ENCODE peak calls at places on chromosomes 2 and 18, in five cellular contexts. R, S, N, G and Y are unnamed samples.

GRCh38 chr2:157486596-157487270 is 42.8 kb upstream of the CYTIP start:
- DNase-seq in G (no peak), R (no peak), N (no peak), S (no peak), Y (no peak)

GRCh38 chr2:40364143-40364903 is 87.6 kb downstream of the SLC8A1 start:
- DNase-seq in S (no peak), N (no peak), R (no peak), G (no peak), Y (peak; percentile 57)

GRCh38 chr2:240060977-240061591 is 7.8 kb upstream of the OR6B3 start:
- DNase-seq in G (no peak), S (no peak), R (peak; percentile 57), N (no peak), Y (peak; percentile 56)

GRCh38 chr2:209985879-209986278 is 16.6 kb upstream of the RPE start:
- DNase-seq in S (no peak), R (no peak), G (no peak), N (no peak), Y (no peak)

GRCh38 chr2:67528320-67528719 is 131.2 kb downstream of the ETAA1 start:
- DNase-seq in G (no peak), R (no peak), N (no peak), S (no peak), Y (no peak)

GRCh38 chr2:164882276-164882675 is 40.7 kb upstream of the COBLL1 start:
- DNase-seq in S (peak; percentile 39), N (no peak), G (no peak), R (no peak), Y (peak; percentile 27)

GRCh38 chr2:75224636-75225094 is 25.3 kb upstream of the TACR1 start:
- DNase-seq in S (no peak), G (no peak), N (no peak), R (no peak), Y (no peak)

GRCh38 chr18:3873698-3874495 is 423.9 kb downstream of the TGIF1 start:
- DNase-seq in S (no peak), G (no peak), R (no peak), N (no peak), Y (no peak)

GRCh38 chr2:69564604-69565003 is 78.9 kb downstream of the AAK1 start:
- DNase-seq in R (no peak), G (no peak), N (no peak), S (no peak), Y (no peak)

GRCh38 chr2:86765308-86765695 is 25.4 kb downstream of the CD8A start:
- DNase-seq in R (no peak), S (no peak), G (no peak), N (no peak), Y (no peak)

GRCh38 chr2:105400138-105400540 is 1.3 kb upstream of the FHL2 start:
- DNase-seq in N (no peak), R (no peak), S (no peak), G (no peak), Y (no peak)

GRCh38 chr2:66305714-66306113 is 129.2 kb upstream of the MEIS1 start:
- DNase-seq in R (no peak), G (no peak), S (peak; percentile 87), N (no peak), Y (no peak)

GRCh38 chr2:28683100-28683706 is 68.4 kb upstream of the PPP1CB start:
- DNase-seq in N (peak; percentile 40), S (peak; percentile 75), R (no peak), G (no peak), Y (peak; percentile 86)

GRCh38 chr18:79804130-79804772 is 6.5 kb downstream of the KCNG2 start:
- DNase-seq in R (no peak), S (no peak), N (no peak), G (no peak), Y (no peak)

GRCh38 chr2:19851116-19851515 is 50.7 kb downstream of the TTC32 start:
- DNase-seq in S (no peak), N (peak; percentile 77), R (peak; percentile 46), G (no peak), Y (no peak)

GRCh38 chr2:108534577-108535379 is 508 bp downstream of the LIMS1 start:
- DNase-seq in G (no peak), R (peak; percentile 27), S (no peak), N (peak; percentile 34), Y (peak; percentile 71)

GRCh38 chr2:77778917-77779316 is 256.7 kb upstream of the LRRTM4 start:
- DNase-seq in G (no peak), N (no peak), S (no peak), R (no peak), Y (no peak)

GRCh38 chr2:226256237-226256636 is 543.4 kb downstream of the IRS1 start:
- DNase-seq in G (no peak), S (peak; percentile 15), R (peak; percentile 6), N (no peak), Y (peak; percentile 84)

GRCh38 chr18:61635901-61636528 is 256.8 kb downstream of the RNF152 start:
- DNase-seq in N (peak; percentile 64), R (peak; percentile 22), S (peak; percentile 10), G (no peak), Y (peak; percentile 66)

GRCh38 chr2:147843421-147843863 is 1.4 kb upstream of the ACVR2A start:
- DNase-seq in R (no peak), N (no peak), S (no peak), G (no peak), Y (no peak)

GRCh38 chr2:179454443-179455218 is 190.0 kb upstream of the SESTD1 start:
- DNase-seq in R (peak; percentile 15), N (no peak), G (no peak), S (peak; percentile 75), Y (peak; percentile 83)

GRCh38 chr2:119659601-119660342 is 19.2 kb upstream of the TMEM177 start:
- DNase-seq in S (peak; percentile 28), N (peak; percentile 50), G (no peak), R (peak; percentile 35), Y (peak; percentile 46)